ENCODE peak calls at places on chromosomes 1 and 21, in five cellular contexts. One of them, this sample, is unnamed.

GRCh38 chr1:43225168-43225567 is 44.6 kb upstream of the TMEM125 start:
- DNase-seq in mesendoderm: no peak
- DNase-seq in cardiac fibroblast: peak; percentile 37
- DNase-seq in fibroblast of lung: peak; percentile 10
- DNase-seq in GM23338: peak; percentile 22
- DNase-seq in this sample: peak; percentile 73

GRCh38 chr1:160672789-160673695 is 26.2 kb upstream of the SLAMF1 start:
- DNase-seq in GM23338: peak; percentile 12
- DNase-seq in mesendoderm: no peak
- DNase-seq in fibroblast of lung: no peak
- DNase-seq in cardiac fibroblast: no peak
- DNase-seq in this sample: no peak

GRCh38 chr1:178512566-178513277 is at the start of gene TEX35:
- DNase-seq in cardiac fibroblast: no peak
- DNase-seq in GM23338: no peak
- DNase-seq in fibroblast of lung: no peak
- DNase-seq in mesendoderm: no peak
- DNase-seq in this sample: no peak

GRCh38 chr1:172119184-172119583 is 277.9 kb downstream of the DNM3 start:
- DNase-seq in GM23338: no peak
- DNase-seq in cardiac fibroblast: no peak
- DNase-seq in mesendoderm: no peak
- DNase-seq in fibroblast of lung: no peak
- DNase-seq in this sample: no peak

GRCh38 chr1:92310185-92310597 is 11.3 kb downstream of the RPAP2 start:
- DNase-seq in fibroblast of lung: peak; percentile 54
- DNase-seq in mesendoderm: no peak
- DNase-seq in cardiac fibroblast: peak; percentile 52
- DNase-seq in GM23338: peak; percentile 42
- DNase-seq in this sample: peak; percentile 43

GRCh38 chr1:223197923-223198627 is 55.0 kb upstream of the TLR5 start:
- DNase-seq in fibroblast of lung: no peak
- DNase-seq in mesendoderm: no peak
- DNase-seq in GM23338: no peak
- DNase-seq in cardiac fibroblast: no peak
- DNase-seq in this sample: peak; percentile 77

GRCh38 chr1:241551759-241552638 is 19.8 kb downstream of the KMO start:
- DNase-seq in mesendoderm: no peak
- DNase-seq in fibroblast of lung: no peak
- DNase-seq in GM23338: no peak
- DNase-seq in cardiac fibroblast: peak; percentile 6
- DNase-seq in this sample: no peak

GRCh38 chr1:169426174-169426716 is 1.0 kb downstream of the CCDC181 start:
- DNase-seq in mesendoderm: no peak
- DNase-seq in fibroblast of lung: no peak
- DNase-seq in cardiac fibroblast: no peak
- DNase-seq in GM23338: no peak
- DNase-seq in this sample: peak; percentile 14

GRCh38 chr1:245079021-245079609 is 75.7 kb upstream of the KIF26B start:
- DNase-seq in GM23338: peak; percentile 42
- DNase-seq in mesendoderm: no peak
- DNase-seq in fibroblast of lung: peak; percentile 83
- DNase-seq in cardiac fibroblast: peak; percentile 83
- DNase-seq in this sample: peak; percentile 73

GRCh38 chr1:42931911-42932422 is 26.7 kb downstream of the SLC2A1 start:
- DNase-seq in cardiac fibroblast: peak; percentile 27
- DNase-seq in mesendoderm: no peak
- DNase-seq in fibroblast of lung: no peak
- DNase-seq in GM23338: peak; percentile 30
- DNase-seq in this sample: peak; percentile 75

GRCh38 chr1:205458777-205459566 is 3.1 kb upstream of the BLACAT1 start:
- DNase-seq in GM23338: peak; percentile 85
- DNase-seq in fibroblast of lung: peak; percentile 63
- DNase-seq in cardiac fibroblast: peak; percentile 76
- DNase-seq in mesendoderm: peak; percentile 85
- DNase-seq in this sample: peak; percentile 77

GRCh38 chr1:228397454-228397786 is 9.2 kb downstream of the TRIM11 start:
- DNase-seq in GM23338: no peak
- DNase-seq in fibroblast of lung: no peak
- DNase-seq in cardiac fibroblast: no peak
- DNase-seq in mesendoderm: no peak
- DNase-seq in this sample: no peak

GRCh38 chr1:75085931-75086330 is 48.3 kb upstream of the LHX8 start:
- DNase-seq in mesendoderm: no peak
- DNase-seq in cardiac fibroblast: no peak
- DNase-seq in fibroblast of lung: no peak
- DNase-seq in GM23338: no peak
- DNase-seq in this sample: no peak

GRCh38 chr21:33642027-33642895 is at the start of gene ITSN1:
- DNase-seq in mesendoderm: peak; percentile 100
- DNase-seq in fibroblast of lung: peak; percentile 100
- DNase-seq in GM23338: peak; percentile 100
- DNase-seq in cardiac fibroblast: peak; percentile 100
- DNase-seq in this sample: peak; percentile 100

GRCh38 chr1:211082824-211083223 is 51.1 kb downstream of the KCNH1 start:
- DNase-seq in cardiac fibroblast: no peak
- DNase-seq in mesendoderm: no peak
- DNase-seq in fibroblast of lung: no peak
- DNase-seq in GM23338: no peak
- DNase-seq in this sample: peak; percentile 32

GRCh38 chr1:91123773-91124172 is 101.9 kb upstream of the ZNF644 start:
- DNase-seq in mesendoderm: no peak
- DNase-seq in fibroblast of lung: no peak
- DNase-seq in cardiac fibroblast: no peak
- DNase-seq in GM23338: peak; percentile 55
- DNase-seq in this sample: no peak

GRCh38 chr1:11641776-11642305 is 12.4 kb downstream of the FBXO2 start:
- DNase-seq in GM23338: no peak
- DNase-seq in cardiac fibroblast: no peak
- DNase-seq in fibroblast of lung: no peak
- DNase-seq in mesendoderm: no peak
- DNase-seq in this sample: no peak

GRCh38 chr1:183235503-183235902 is 49.4 kb downstream of the LAMC2 start:
- DNase-seq in mesendoderm: no peak
- DNase-seq in cardiac fibroblast: peak; percentile 35
- DNase-seq in fibroblast of lung: no peak
- DNase-seq in GM23338: no peak
- DNase-seq in this sample: no peak

GRCh38 chr1:116873680-116874271 is 35.9 kb upstream of the PTGFRN start:
- DNase-seq in fibroblast of lung: no peak
- DNase-seq in mesendoderm: no peak
- DNase-seq in GM23338: no peak
- DNase-seq in cardiac fibroblast: peak; percentile 41
- DNase-seq in this sample: peak; percentile 71

GRCh38 chr1:63324779-63325119 is 2.4 kb downstream of the FOXD3 start:
- DNase-seq in mesendoderm: no peak
- DNase-seq in fibroblast of lung: peak; percentile 5
- DNase-seq in GM23338: no peak
- DNase-seq in cardiac fibroblast: no peak
- DNase-seq in this sample: no peak

DNA sequence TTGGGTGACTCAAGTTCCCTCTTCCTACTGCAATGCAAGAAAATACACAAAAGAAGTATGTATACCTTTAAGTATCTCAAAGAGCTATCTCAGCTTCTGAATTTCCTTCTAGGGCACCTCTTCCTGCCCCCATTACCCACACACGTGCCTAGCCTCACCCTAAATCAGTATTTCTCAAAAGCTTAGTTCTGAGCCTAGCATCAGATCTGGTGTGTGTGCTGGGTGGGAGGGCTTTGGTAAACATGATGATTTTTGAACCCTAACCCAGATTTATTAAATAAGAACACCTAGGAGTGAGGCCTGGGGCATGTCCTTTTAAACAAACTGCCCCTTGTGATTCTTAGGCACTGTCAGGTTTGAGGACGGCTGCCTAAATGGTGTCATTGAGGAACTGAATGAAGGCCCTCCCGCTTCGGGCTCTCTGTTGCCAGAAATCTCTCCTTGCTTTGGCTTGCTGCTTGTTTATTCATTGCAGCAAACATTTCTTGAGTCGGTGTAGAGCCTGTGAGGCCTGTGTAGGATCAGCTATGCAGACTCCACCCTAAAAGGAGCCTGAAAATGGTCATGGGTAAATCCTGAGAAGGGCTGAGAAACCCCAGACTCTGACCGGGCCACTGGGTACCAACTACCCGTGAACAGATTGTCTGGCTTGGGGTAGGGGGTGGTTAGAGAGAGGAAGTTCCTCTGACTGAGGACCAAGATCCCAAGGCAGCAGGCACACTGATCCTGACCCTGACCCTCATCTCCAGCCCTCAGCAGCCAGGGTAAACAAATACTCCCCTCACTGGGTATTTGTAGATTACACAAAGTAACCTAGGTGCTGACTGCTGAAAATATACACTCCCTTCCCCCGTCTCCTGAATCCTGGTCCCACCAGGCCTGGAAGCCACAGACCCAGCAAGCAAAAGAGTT is 3.0 kb downstream of the IL6R start:
- DNase-seq in GM23338: no peak
- DNase-seq in mesendoderm: peak; percentile 33
- DNase-seq in fibroblast of lung: peak; percentile 42
- DNase-seq in cardiac fibroblast: no peak
- DNase-seq in this sample: no peak
- H3K4me3 ChIP-seq in GM23338: no peak overlapping the region
- H3K4me3 ChIP-seq in mesendoderm: no peak overlapping the region
- H3K4me3 ChIP-seq in fibroblast of lung: no peak overlapping the region
- H3K4me3 ChIP-seq in cardiac fibroblast: no peak overlapping the region
- H3K4me3 ChIP-seq in this sample: peak overlapping the region; percentile 94

GRCh38 chr1:109079240-109079622 is 3.4 kb upstream of the TAF13 start:
- DNase-seq in GM23338: no peak
- DNase-seq in mesendoderm: no peak
- DNase-seq in cardiac fibroblast: no peak
- DNase-seq in fibroblast of lung: no peak
- DNase-seq in this sample: no peak
- H3K4me3 ChIP-seq in GM23338: no peak overlapping the region
- H3K4me3 ChIP-seq in mesendoderm: no peak overlapping the region
- H3K4me3 ChIP-seq in cardiac fibroblast: no peak overlapping the region
- H3K4me3 ChIP-seq in fibroblast of lung: no peak overlapping the region
- H3K4me3 ChIP-seq in this sample: no peak overlapping the region

GRCh38 chr1:244052728-244053312 is 1.7 kb downstream of the ZBTB18 start:
- DNase-seq in mesendoderm: no peak
- DNase-seq in GM23338: no peak
- DNase-seq in cardiac fibroblast: no peak
- DNase-seq in fibroblast of lung: no peak
- DNase-seq in this sample: no peak

GRCh38 chr1:244049969-244050834 is 881 bp upstream of the ZBTB18 start:
- DNase-seq in cardiac fibroblast: no peak
- DNase-seq in GM23338: peak; percentile 26
- DNase-seq in fibroblast of lung: no peak
- DNase-seq in mesendoderm: peak; percentile 36
- DNase-seq in this sample: no peak

GRCh38 chr1:244053831-244054230 is 2.7 kb downstream of the ZBTB18 start:
- DNase-seq in GM23338: no peak
- DNase-seq in fibroblast of lung: no peak
- DNase-seq in mesendoderm: no peak
- DNase-seq in cardiac fibroblast: no peak
- DNase-seq in this sample: no peak

GRCh38 chr1:244050835-244051444 is at the start of gene ZBTB18:
- DNase-seq in GM23338: peak; percentile 52
- DNase-seq in cardiac fibroblast: peak; percentile 36
- DNase-seq in mesendoderm: peak; percentile 78
- DNase-seq in fibroblast of lung: peak; percentile 70
- DNase-seq in this sample: no peak

DNA sequence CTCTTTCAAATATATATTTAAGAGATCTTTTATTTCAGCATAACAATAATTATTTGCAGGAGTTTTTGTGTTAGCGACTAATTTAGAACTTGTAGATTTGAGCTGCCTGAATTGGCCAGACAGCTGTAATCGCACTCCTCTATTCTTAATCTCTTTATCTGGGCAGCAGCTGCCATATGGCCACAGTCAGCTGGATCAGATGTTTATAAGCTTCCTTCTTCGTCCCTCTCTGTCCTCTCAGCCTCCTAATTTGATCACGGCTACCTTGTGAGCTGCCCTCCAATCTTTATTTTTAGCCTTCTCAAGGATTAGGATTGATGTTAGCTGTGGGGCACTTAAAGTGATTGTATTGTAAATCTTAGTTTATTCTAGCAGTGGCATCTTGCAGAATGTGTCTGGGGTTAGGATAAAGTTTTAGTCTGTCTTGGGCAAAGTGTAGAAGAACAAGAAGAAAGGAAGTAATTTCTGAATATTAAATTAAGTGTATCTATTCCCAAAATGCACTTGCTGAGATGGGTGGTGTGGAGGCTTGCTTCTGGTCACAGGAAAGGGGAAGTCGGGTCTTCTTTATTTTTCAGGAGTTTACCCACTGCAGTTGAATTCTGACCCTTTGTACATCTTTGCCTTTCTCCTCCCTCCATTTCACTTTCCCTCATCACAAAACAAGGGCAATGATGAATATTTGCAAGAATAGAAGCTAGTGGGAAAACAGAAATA is 1.1 kb downstream of the ZBTB18 start:
- DNase-seq in mesendoderm: peak; percentile 77
- DNase-seq in fibroblast of lung: no peak
- DNase-seq in cardiac fibroblast: no peak
- DNase-seq in GM23338: no peak
- DNase-seq in this sample: no peak
- H3K4me3 ChIP-seq in mesendoderm: no peak overlapping the region
- H3K4me3 ChIP-seq in fibroblast of lung: no peak overlapping the region
- H3K4me3 ChIP-seq in cardiac fibroblast: no peak overlapping the region
- H3K4me3 ChIP-seq in GM23338: peak overlapping the region; percentile 87
- H3K4me3 ChIP-seq in this sample: no peak overlapping the region

GRCh38 chr1:166971252-166971651 is 4.1 kb downstream of the ILDR2 start:
- DNase-seq in GM23338: no peak
- DNase-seq in cardiac fibroblast: no peak
- DNase-seq in fibroblast of lung: no peak
- DNase-seq in mesendoderm: no peak
- DNase-seq in this sample: no peak

GRCh38 chr1:166972827-166973226 is 2.5 kb downstream of the ILDR2 start:
- DNase-seq in cardiac fibroblast: no peak
- DNase-seq in mesendoderm: no peak
- DNase-seq in GM23338: no peak
- DNase-seq in fibroblast of lung: no peak
- DNase-seq in this sample: no peak

GRCh38 chr1:166972193-166972592 is 3.1 kb downstream of the ILDR2 start:
- DNase-seq in fibroblast of lung: no peak
- DNase-seq in cardiac fibroblast: no peak
- DNase-seq in GM23338: no peak
- DNase-seq in mesendoderm: no peak
- DNase-seq in this sample: no peak

GRCh38 chr1:166974647-166975345 is 544 bp downstream of the ILDR2 start:
- DNase-seq in cardiac fibroblast: peak; percentile 2
- DNase-seq in fibroblast of lung: no peak
- DNase-seq in GM23338: no peak
- DNase-seq in mesendoderm: peak; percentile 3
- DNase-seq in this sample: no peak

DNA sequence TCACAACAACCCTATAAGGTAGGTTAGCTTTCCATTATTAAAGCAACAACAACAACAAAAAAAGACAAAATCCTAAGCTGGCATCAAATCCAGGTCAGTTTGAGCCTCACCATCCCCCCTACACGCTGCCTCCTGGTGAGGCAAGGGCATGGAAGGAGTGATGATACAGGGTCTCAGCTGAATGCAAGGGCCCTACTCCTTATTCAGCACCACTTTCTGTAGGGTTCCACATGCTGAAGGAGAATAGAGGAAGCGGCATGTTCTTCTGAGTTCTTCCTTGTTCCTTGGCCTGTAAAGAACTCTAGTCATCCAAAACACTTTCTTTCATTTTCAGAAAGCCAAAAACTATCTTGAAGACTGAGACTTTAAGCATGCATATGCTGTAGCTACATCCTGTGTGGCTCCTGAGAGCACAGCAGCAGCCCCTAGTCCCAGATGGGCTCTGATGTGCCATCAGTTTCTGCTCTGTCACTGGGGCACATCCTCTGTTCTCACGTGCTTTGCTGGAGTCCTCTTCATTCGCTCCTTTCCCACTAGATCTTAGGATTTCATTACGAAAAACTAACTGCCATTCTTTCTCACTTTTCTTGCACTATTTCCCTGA is 6.2 kb downstream of the ILDR2 start:
- DNase-seq in fibroblast of lung: no peak
- DNase-seq in mesendoderm: no peak
- DNase-seq in GM23338: no peak
- DNase-seq in cardiac fibroblast: no peak
- DNase-seq in this sample: no peak
- H3K4me3 ChIP-seq in fibroblast of lung: no peak overlapping the region
- H3K4me3 ChIP-seq in mesendoderm: no peak overlapping the region
- H3K4me3 ChIP-seq in GM23338: no peak overlapping the region
- H3K4me3 ChIP-seq in cardiac fibroblast: no peak overlapping the region
- H3K4me3 ChIP-seq in this sample: no peak overlapping the region